ENCODE peak calls at places on chromosomes 5 and 9, in six cellular contexts. One of them, this sample, is unnamed.

GRCh38 chr9:12771891-12772290 is 2.9 kb upstream of the LURAP1L start:
- DNase-seq in GM12878: no peak
- DNase-seq in A549: no peak
- DNase-seq in SK-N-SH: no peak
- DNase-seq in K562: no peak
- DNase-seq in HepG2: no peak
- DNase-seq in this sample: peak

GRCh38 chr5:55737793-55738192 is at the start of gene DDX4:
- DNase-seq in GM12878: no peak
- DNase-seq in A549: no peak
- DNase-seq in SK-N-SH: no peak
- DNase-seq in K562: no peak
- DNase-seq in HepG2: no peak
- DNase-seq in this sample: no peak

GRCh38 chr9:70093944-70094343 is 50.3 kb downstream of the MAMDC2 start:
- DNase-seq in GM12878: no peak
- DNase-seq in A549: no peak
- DNase-seq in SK-N-SH: no peak
- DNase-seq in K562: no peak
- DNase-seq in HepG2: no peak
- DNase-seq in this sample: no peak

GRCh38 chr9:112203536-112203935 is 28.4 kb upstream of the SUSD1 start:
- DNase-seq in GM12878: no peak
- DNase-seq in A549: no peak
- DNase-seq in SK-N-SH: no peak
- DNase-seq in K562: no peak
- DNase-seq in HepG2: no peak
- DNase-seq in this sample: peak

GRCh38 chr9:94861589-94862241 is 135.2 kb downstream of the AOPEP start:
- DNase-seq in GM12878: no peak
- DNase-seq in A549: peak
- DNase-seq in SK-N-SH: no peak
- DNase-seq in K562: no peak
- DNase-seq in HepG2: no peak
- DNase-seq in this sample: peak

GRCh38 chr9:89564257-89564878 is 40.4 kb upstream of the GADD45G start:
- DNase-seq in GM12878: no peak
- DNase-seq in A549: peak
- DNase-seq in SK-N-SH: peak
- DNase-seq in K562: peak
- DNase-seq in HepG2: peak
- DNase-seq in this sample: no peak

GRCh38 chr9:11064853-11065252 is 452.1 kb upstream of the PTPRD start:
- DNase-seq in GM12878: no peak
- DNase-seq in A549: peak
- DNase-seq in SK-N-SH: peak
- DNase-seq in K562: peak
- DNase-seq in HepG2: peak
- DNase-seq in this sample: no peak

GRCh38 chr9:21362287-21362686 is 5.6 kb downstream of the IFNA13 start:
- DNase-seq in GM12878: no peak
- DNase-seq in A549: no peak
- DNase-seq in SK-N-SH: no peak
- DNase-seq in K562: no peak
- DNase-seq in HepG2: no peak
- DNase-seq in this sample: no peak

GRCh38 chr5:149237662-149238061 is 34.0 kb upstream of the AFAP1L1 start:
- DNase-seq in GM12878: no peak
- DNase-seq in A549: no peak
- DNase-seq in SK-N-SH: peak
- DNase-seq in K562: peak
- DNase-seq in HepG2: no peak
- DNase-seq in this sample: no peak

GRCh38 chr5:43019293-43019614 is 20.9 kb downstream of the ANXA2R start:
- DNase-seq in GM12878: no peak
- DNase-seq in A549: no peak
- DNase-seq in SK-N-SH: no peak
- DNase-seq in K562: no peak
- DNase-seq in HepG2: no peak
- DNase-seq in this sample: no peak

GRCh38 chr5:95771109-95771708 is 40.1 kb downstream of the RHOBTB3 start:
- DNase-seq in GM12878: no peak
- DNase-seq in A549: no peak
- DNase-seq in SK-N-SH: no peak
- DNase-seq in K562: no peak
- DNase-seq in HepG2: peak
- DNase-seq in this sample: no peak

GRCh38 chr5:34789021-34789531 is 49.9 kb upstream of the TTC23L start:
- DNase-seq in GM12878: no peak
- DNase-seq in A549: peak
- DNase-seq in SK-N-SH: no peak
- DNase-seq in K562: no peak
- DNase-seq in HepG2: no peak
- DNase-seq in this sample: peak

GRCh38 chr5:174448041-174448440 is 276.3 kb upstream of the MSX2 start:
- DNase-seq in GM12878: no peak
- DNase-seq in A549: no peak
- DNase-seq in SK-N-SH: no peak
- DNase-seq in K562: no peak
- DNase-seq in HepG2: no peak
- DNase-seq in this sample: no peak

GRCh38 chr9:88258012-88258411 is 119.7 kb upstream of the SPATA31C2 start:
- DNase-seq in GM12878: no peak
- DNase-seq in A549: no peak
- DNase-seq in SK-N-SH: no peak
- DNase-seq in K562: no peak
- DNase-seq in HepG2: no peak
- DNase-seq in this sample: peak

GRCh38 chr5:156681276-156681675 is 168.8 kb upstream of the PPP1R2B start:
- DNase-seq in GM12878: no peak
- DNase-seq in A549: no peak
- DNase-seq in SK-N-SH: no peak
- DNase-seq in K562: no peak
- DNase-seq in HepG2: no peak
- DNase-seq in this sample: no peak

GRCh38 chr5:132239776-132240175 is 12.1 kb upstream of the P4HA2 start:
- DNase-seq in GM12878: no peak
- DNase-seq in A549: no peak
- DNase-seq in SK-N-SH: no peak
- DNase-seq in K562: no peak
- DNase-seq in HepG2: no peak
- DNase-seq in this sample: no peak

GRCh38 chr5:42005561-42006153 is 80.6 kb downstream of the FBXO4 start:
- DNase-seq in GM12878: no peak
- DNase-seq in A549: peak
- DNase-seq in SK-N-SH: peak
- DNase-seq in K562: peak
- DNase-seq in HepG2: peak
- DNase-seq in this sample: peak

GRCh38 chr5:136511046-136511445 is 145.7 kb upstream of the TRPC7 start:
- DNase-seq in GM12878: no peak
- DNase-seq in A549: no peak
- DNase-seq in SK-N-SH: no peak
- DNase-seq in K562: no peak
- DNase-seq in HepG2: no peak
- DNase-seq in this sample: no peak

GRCh38 chr5:125551246-125551645 is 804.8 kb upstream of the ZNF608 start:
- DNase-seq in GM12878: no peak
- DNase-seq in A549: no peak
- DNase-seq in SK-N-SH: no peak
- DNase-seq in K562: no peak
- DNase-seq in HepG2: no peak
- DNase-seq in this sample: peak

GRCh38 chr9:38417003-38417965 is 7.0 kb downstream of the IGFBPL1 start:
- DNase-seq in GM12878: no peak
- DNase-seq in A549: peak
- DNase-seq in SK-N-SH: peak
- DNase-seq in K562: peak
- DNase-seq in HepG2: peak
- DNase-seq in this sample: no peak

GRCh38 chr5:1815071-1815786 is 14.0 kb downstream of the NDUFS6 start:
- DNase-seq in GM12878: no peak
- DNase-seq in A549: no peak
- DNase-seq in SK-N-SH: no peak
- DNase-seq in K562: no peak
- DNase-seq in HepG2: no peak
- DNase-seq in this sample: no peak

GRCh38 chr9:4048441-4048840 is 251.4 kb downstream of the GLIS3 start:
- DNase-seq in GM12878: no peak
- DNase-seq in A549: peak
- DNase-seq in SK-N-SH: no peak
- DNase-seq in K562: no peak
- DNase-seq in HepG2: no peak
- DNase-seq in this sample: peak

GRCh38 chr5:93677344-93678021 is 63.9 kb downstream of the POU5F2 start:
- DNase-seq in GM12878: no peak
- DNase-seq in A549: no peak
- DNase-seq in SK-N-SH: peak
- DNase-seq in K562: no peak
- DNase-seq in HepG2: peak
- DNase-seq in this sample: peak

GRCh38 chr5:74434124-74434899 is 206.2 kb downstream of the ENC1 start:
- DNase-seq in GM12878: no peak
- DNase-seq in A549: no peak
- DNase-seq in SK-N-SH: peak
- DNase-seq in K562: no peak
- DNase-seq in HepG2: no peak
- DNase-seq in this sample: no peak

GRCh38 chr5:119321569-119322311 is 34.1 kb upstream of the TNFAIP8 start:
- DNase-seq in GM12878: no peak
- DNase-seq in A549: no peak
- DNase-seq in SK-N-SH: no peak
- DNase-seq in K562: peak
- DNase-seq in HepG2: no peak
- DNase-seq in this sample: no peak

GRCh38 chr5:95786821-95787408 is 35.6 kb downstream of the GLRX start:
- DNase-seq in GM12878: no peak
- DNase-seq in A549: no peak
- DNase-seq in SK-N-SH: no peak
- DNase-seq in K562: no peak
- DNase-seq in HepG2: no peak
- DNase-seq in this sample: peak

GRCh38 chr9:14179449-14179848 is 134.5 kb downstream of the NFIB start:
- DNase-seq in GM12878: no peak
- DNase-seq in A549: no peak
- DNase-seq in SK-N-SH: no peak
- DNase-seq in K562: no peak
- DNase-seq in HepG2: peak
- DNase-seq in this sample: no peak

GRCh38 chr5:69231851-69232250 is 2.8 kb upstream of the CDK7 start:
- DNase-seq in GM12878: no peak
- DNase-seq in A549: no peak
- DNase-seq in SK-N-SH: no peak
- DNase-seq in K562: no peak
- DNase-seq in HepG2: no peak
- DNase-seq in this sample: no peak

GRCh38 chr5:126941403-126941802 is 89.0 kb downstream of the MARCHF3 start:
- DNase-seq in GM12878: no peak
- DNase-seq in A549: no peak
- DNase-seq in SK-N-SH: no peak
- DNase-seq in K562: no peak
- DNase-seq in HepG2: no peak
- DNase-seq in this sample: no peak

GRCh38 chr5:83450183-83450839 is 21.2 kb upstream of the VCAN start:
- DNase-seq in GM12878: no peak
- DNase-seq in A549: peak
- DNase-seq in SK-N-SH: no peak
- DNase-seq in K562: no peak
- DNase-seq in HepG2: no peak
- DNase-seq in this sample: no peak
- TF ChIP-seq SMC3 in GM12878: no peak
- TF ChIP-seq SMC3 in A549: no peak
- TF ChIP-seq SMC3 in SK-N-SH: no peak
- TF ChIP-seq SMC3 in K562: no peak
- TF ChIP-seq SMC3 in HepG2: no peak
- TF ChIP-seq SMC3 in this sample: no peak

GRCh38 chr5:66273131-66273530 is 129.0 kb downstream of the SREK1 start:
- DNase-seq in GM12878: no peak
- DNase-seq in A549: no peak
- DNase-seq in SK-N-SH: no peak
- DNase-seq in K562: no peak
- DNase-seq in HepG2: no peak
- DNase-seq in this sample: no peak
- TF ChIP-seq SMC3 in GM12878: no peak
- TF ChIP-seq SMC3 in A549: no peak
- TF ChIP-seq SMC3 in SK-N-SH: no peak
- TF ChIP-seq SMC3 in K562: no peak
- TF ChIP-seq SMC3 in HepG2: no peak
- TF ChIP-seq SMC3 in this sample: no peak

DNA sequence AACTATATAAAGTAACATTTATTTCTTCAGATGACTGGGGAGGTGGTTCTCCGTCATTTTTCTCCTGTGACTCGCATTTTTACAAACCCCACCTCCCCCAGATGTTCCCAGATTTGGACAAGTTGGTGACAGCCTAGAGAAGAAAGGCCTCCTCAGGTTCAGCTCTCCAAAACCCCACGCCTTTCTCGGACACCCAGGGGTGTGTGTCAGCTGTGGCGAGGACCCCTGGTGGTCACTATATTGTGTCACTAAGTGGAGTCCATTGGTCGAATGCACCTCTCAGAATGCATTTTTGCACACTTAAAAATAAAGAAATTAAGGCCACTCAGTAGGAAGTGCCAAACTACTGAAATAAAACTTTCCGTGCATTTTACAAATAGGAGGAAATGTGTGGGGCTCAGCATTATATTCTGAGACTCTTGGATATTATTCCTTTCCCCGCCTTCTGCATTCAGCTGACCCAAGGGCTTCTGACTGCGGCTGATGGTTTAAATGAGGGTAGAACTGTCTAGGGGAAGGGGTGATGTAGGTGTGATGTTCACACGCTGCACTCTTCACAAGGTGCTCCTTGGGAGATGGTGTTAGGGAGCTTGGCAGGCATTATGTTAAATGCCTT is 47.6 kb downstream of the ACO1 start:
- DNase-seq in GM12878: no peak
- DNase-seq in A549: peak
- DNase-seq in SK-N-SH: peak
- DNase-seq in K562: peak
- DNase-seq in HepG2: peak
- DNase-seq in this sample: peak
- TF ChIP-seq SMC3 in GM12878: peak
- TF ChIP-seq SMC3 in A549: peak
- TF ChIP-seq SMC3 in SK-N-SH: peak
- TF ChIP-seq SMC3 in K562: no peak
- TF ChIP-seq SMC3 in HepG2: peak
- TF ChIP-seq SMC3 in this sample: peak

GRCh38 chr9:136544549-136545064 is 1.2 kb downstream of the NOTCH1 start:
- DNase-seq in GM12878: no peak
- DNase-seq in A549: no peak
- DNase-seq in SK-N-SH: peak
- DNase-seq in K562: peak
- DNase-seq in HepG2: no peak
- DNase-seq in this sample: no peak
- TF ChIP-seq SMC3 in GM12878: no peak
- TF ChIP-seq SMC3 in A549: no peak
- TF ChIP-seq SMC3 in SK-N-SH: no peak
- TF ChIP-seq SMC3 in K562: no peak
- TF ChIP-seq SMC3 in HepG2: no peak
- TF ChIP-seq SMC3 in this sample: no peak

This sample was measured in IMR-90.